ENCODE peak calls at places on chromosomes 1 and 21, in nine cellular contexts. I is BE2C; L is sigmoid colon; K is heart right ventricle; O is CD8-positive, alpha-beta memory T cell; U is fibroblast of lung; W is MG63; C is GM12865; A is SK-N-MC. F is an unnamed sample.
A peak's percentile ranks its signal among the peaks of the same experiment; 100 is the strongest.

GRCh38 chr1:15011160-15011559 is 142.4 kb upstream of the TMEM51 start:
- DNase-seq in I (no peak), L (no peak), K (no peak), O (no peak), U (no peak), W (no peak), C (no peak), A (no peak), F (no peak)

GRCh38 chr1:80153762-80154555 is 1147.4 kb upstream of the ADGRL4 start:
- DNase-seq in I (no peak), L (no peak), K (no peak), O (no peak), U (peak; percentile 46), W (no peak), C (no peak), A (no peak), F (no peak)

GRCh38 chr1:30912203-30912602 is 3.6 kb upstream of the SDC3 start:
- DNase-seq in I (no peak), L (peak; percentile 45), K (no peak), O (no peak), U (no peak), W (no peak), C (no peak), A (no peak), F (no peak)

GRCh38 chr1:150874455-150875196 is 1.8 kb downstream of the ARNT start:
- DNase-seq in I (no peak), L (no peak), K (no peak), O (no peak), U (no peak), W (no peak), C (no peak), A (no peak), F (no peak)

GRCh38 chr1:214332950-214333798 is 52.2 kb downstream of the SMYD2 start:
- DNase-seq in I (peak; percentile 58), L (peak; percentile 71), K (peak; percentile 44), O (no peak), U (peak; percentile 47), W (peak; percentile 36), C (peak; percentile 48), A (no peak), F (peak; percentile 51)

GRCh38 chr1:159473335-159473734 is 33.8 kb downstream of the OR10J1 start:
- DNase-seq in I (no peak), L (no peak), K (no peak), O (no peak), U (peak; percentile 6), W (no peak), C (no peak), A (no peak), F (no peak)

GRCh38 chr21:27475363-27475955 is 508.6 kb upstream of the ADAMTS5 start:
- DNase-seq in I (no peak), L (no peak), K (no peak), O (no peak), U (peak; percentile 13), W (no peak), C (no peak), A (no peak), F (no peak)

GRCh38 chr1:239951518-239952130 is 140.1 kb upstream of the FMN2 start:
- DNase-seq in I (peak; percentile 88), L (no peak), K (no peak), O (no peak), U (peak; percentile 57), W (peak; percentile 38), C (peak; percentile 72), A (peak; percentile 30), F (peak; percentile 55)

GRCh38 chr21:27759820-27760219 is 792.9 kb upstream of the ADAMTS5 start:
- DNase-seq in I (no peak), L (no peak), K (no peak), O (no peak), U (no peak), W (no peak), C (no peak), A (no peak), F (no peak)

GRCh38 chr1:112524986-112525385 is 16.2 kb downstream of the WNT2B start:
- DNase-seq in I (no peak), L (no peak), K (no peak), O (no peak), U (peak; percentile 37), W (no peak), C (no peak), A (no peak), F (no peak)

GRCh38 chr1:21939650-21940374 is 2.7 kb upstream of the HSPG2 start:
- DNase-seq in I (peak; percentile 68), L (peak; percentile 96), K (peak; percentile 88), O (no peak), U (peak; percentile 99), W (peak; percentile 95), C (peak; percentile 29), A (no peak), F (no peak)

GRCh38 chr1:230717251-230717650 is 3.3 kb upstream of the AGT start:
- DNase-seq in I (no peak), L (no peak), K (no peak), O (no peak), U (peak; percentile 18), W (no peak), C (no peak), A (no peak), F (no peak)

GRCh38 chr1:26158271-26159112 is at the start of gene FAM110D:
- DNase-seq in I (no peak), L (peak; percentile 49), K (no peak), O (no peak), U (no peak), W (no peak), C (no peak), A (no peak), F (no peak)

GRCh38 chr1:26162220-26162703 is 3.4 kb downstream of the FAM110D start:
- DNase-seq in I (no peak), L (no peak), K (no peak), O (no peak), U (no peak), W (no peak), C (no peak), A (no peak), F (no peak)

GRCh38 chr1:26160527-26161407 is 1.9 kb downstream of the FAM110D start:
- DNase-seq in I (no peak), L (no peak), K (peak; percentile 38), O (no peak), U (no peak), W (no peak), C (no peak), A (no peak), F (no peak)

GRCh38 chr1:26161408-26162219 is 2.7 kb downstream of the FAM110D start:
- DNase-seq in I (peak; percentile 61), L (no peak), K (peak; percentile 79), O (no peak), U (peak; percentile 65), W (peak; percentile 47), C (no peak), A (no peak), F (peak; percentile 38)

DNA sequence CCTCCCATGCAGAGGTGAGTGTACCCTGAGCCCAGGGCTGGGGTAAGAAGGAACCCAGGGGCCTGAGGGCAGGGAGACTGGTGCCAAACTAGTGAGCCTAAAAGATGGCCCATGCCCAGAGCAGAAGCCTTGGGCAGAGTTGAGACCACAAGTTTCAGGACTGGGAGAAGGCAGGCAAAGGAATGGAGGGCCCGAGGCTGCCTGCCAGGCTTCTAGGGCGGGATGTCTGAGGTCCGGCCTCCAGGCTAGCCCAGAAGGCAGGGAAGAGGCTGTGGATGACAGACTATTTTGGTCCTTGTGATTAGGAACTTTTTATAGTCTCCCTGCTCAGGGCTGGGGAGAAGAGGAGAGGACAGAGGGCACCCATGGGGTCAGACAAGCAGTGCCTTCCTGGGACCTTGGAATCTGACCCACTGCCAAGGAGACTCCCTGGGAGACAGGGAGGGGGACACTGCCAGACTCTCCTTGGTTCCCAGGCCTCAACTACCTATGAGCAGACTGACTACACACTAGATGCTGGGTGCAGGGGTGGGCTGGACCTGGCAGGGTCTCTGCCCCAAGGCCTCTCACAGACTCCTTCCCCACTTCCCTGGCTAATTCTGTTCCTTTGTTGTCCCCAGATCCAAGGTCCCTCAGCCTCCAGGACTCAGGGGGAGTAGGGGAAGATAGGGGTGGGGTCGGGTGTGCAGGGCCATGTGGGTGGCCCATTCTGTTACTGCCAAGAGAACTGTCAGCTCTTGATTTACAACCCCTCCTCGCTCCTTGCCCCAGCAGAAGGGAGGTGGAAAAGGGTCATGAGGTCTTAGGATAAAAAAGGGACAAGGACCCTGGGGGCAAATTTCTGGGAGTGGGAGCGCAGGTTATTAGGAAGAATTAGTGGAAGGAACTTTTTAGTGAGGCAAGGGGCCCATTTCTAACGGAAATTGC is 497 bp downstream of the FAM110D start:
- DNase-seq in I (no peak), L (no peak), K (peak; percentile 48), O (no peak), U (no peak), W (no peak), C (no peak), A (no peak), F (no peak)
- H3K4me3 ChIP-seq in I (no peak overlapping the region), L (no peak overlapping the region), K (peak overlapping the region; percentile 51), O (no peak overlapping the region), U (no peak overlapping the region), W (no peak overlapping the region), C (no peak overlapping the region), A (no peak overlapping the region), F (peak overlapping the region; percentile 20)

GRCh38 chr1:156074661-156075060 is 7.6 kb downstream of the MEX3A start:
- DNase-seq in I (no peak), L (no peak), K (no peak), O (no peak), U (no peak), W (no peak), C (no peak), A (no peak), F (no peak)
- H3K4me3 ChIP-seq in I (no peak overlapping the region), L (no peak overlapping the region), K (no peak overlapping the region), O (no peak overlapping the region), U (no peak overlapping the region), W (no peak overlapping the region), C (no peak overlapping the region), A (no peak overlapping the region), F (no peak overlapping the region)

DNA sequence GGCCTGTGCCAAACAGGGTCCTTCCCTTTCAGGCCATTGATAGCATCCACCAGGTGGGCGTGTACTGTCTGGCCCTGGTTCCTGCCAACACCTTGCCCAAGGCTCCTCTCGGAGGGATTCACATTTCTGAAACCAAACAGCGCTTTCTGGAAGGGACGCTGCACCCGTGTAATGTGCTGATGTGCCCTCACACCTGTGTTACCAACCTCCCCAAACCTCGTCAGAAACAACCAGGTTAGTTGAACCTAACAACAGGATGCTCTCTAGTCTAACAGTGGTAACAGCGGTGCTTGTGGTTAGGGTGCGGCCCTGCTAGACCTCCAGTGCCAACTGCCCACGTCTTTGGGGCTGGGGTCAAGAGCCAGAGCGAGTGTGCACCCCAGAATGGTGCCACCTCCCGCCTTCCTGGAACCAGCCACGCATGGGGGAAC is 54.4 kb downstream of the S100B start:
- DNase-seq in I (no peak), L (peak; percentile 37), K (no peak), O (peak; percentile 89), U (no peak), W (no peak), C (peak; percentile 17), A (no peak), F (no peak)
- H3K4me3 ChIP-seq in I (no peak overlapping the region), L (no peak overlapping the region), K (no peak overlapping the region), O (peak overlapping the region; percentile 32), U (no peak overlapping the region), W (no peak overlapping the region), C (no peak overlapping the region), A (no peak overlapping the region), F (no peak overlapping the region)

DNA sequence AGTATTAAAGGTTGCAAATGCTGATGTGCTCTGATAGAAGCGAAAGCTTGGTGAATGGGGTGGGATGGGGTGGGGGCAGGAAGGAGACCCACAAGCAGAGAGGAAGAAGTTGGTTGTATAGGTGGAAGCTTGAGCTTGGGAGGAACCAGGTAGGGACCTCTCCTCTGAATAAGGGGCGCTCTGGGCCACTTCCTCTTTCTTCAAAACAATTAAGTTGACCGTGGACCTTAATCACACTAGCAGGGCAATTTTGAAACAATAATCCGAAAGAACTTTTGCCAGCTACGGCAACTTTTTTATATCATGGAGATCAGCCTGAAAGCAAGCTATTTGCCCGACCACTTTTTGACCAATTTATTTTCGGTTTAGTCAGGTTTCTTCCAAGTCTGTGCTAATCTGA is 1.9 kb upstream of the DYRK1A start:
- DNase-seq in I (no peak), L (no peak), K (no peak), O (no peak), U (no peak), W (no peak), C (no peak), A (no peak), F (no peak)
- H3K4me3 ChIP-seq in I (no peak overlapping the region), L (no peak overlapping the region), K (no peak overlapping the region), O (no peak overlapping the region), U (no peak overlapping the region), W (no peak overlapping the region), C (peak overlapping the region; percentile 64), A (no peak overlapping the region), F (no peak overlapping the region)